ENCODE peak calls at places on chromosomes 5 and 9, in ten cellular contexts. J, B, L, Q, V, M, T, X, S and W are unnamed samples. For H3K9me3, the result is how much of the 10 kb centered on the place peaks cover.

GRCh38 chr5:180521591-180521990 is 27.4 kb downstream of the CNOT6 start:
- DNase-seq in J (no peak), B (no peak), L (no peak), Q (no peak), V (no peak), M (no peak), T (no peak), X (no peak), S (no peak), W (no peak)

GRCh38 chr5:115657125-115657882 is 31.5 kb upstream of the TMED7 start:
- DNase-seq in J (no peak), B (no peak), L (no peak), Q (no peak), V (no peak), M (no peak), T (no peak), X (no peak), S (no peak), W (no peak)

GRCh38 chr5:15431923-15432322 is 68.1 kb upstream of the FBXL7 start:
- DNase-seq in J (no peak), B (no peak), L (no peak), Q (no peak), V (no peak), M (no peak), T (no peak), X (no peak), S (no peak), W (no peak)

GRCh38 chr5:75053286-75054109 is 1.1 kb upstream of the GCNT4 start:
- DNase-seq in J (peak), B (peak), L (peak), Q (peak), V (peak), M (peak), T (peak), X (peak), S (peak), W (peak)

GRCh38 chr9:137064027-137064879 is 6.1 kb downstream of the SAPCD2 start:
- DNase-seq in J (peak), B (peak), L (peak), Q (no peak), V (peak), M (peak), T (peak), X (peak), S (no peak), W (peak)

GRCh38 chr9:94631599-94631998 is 7.7 kb downstream of the FBP1 start:
- DNase-seq in J (peak), B (no peak), L (no peak), Q (no peak), V (no peak), M (no peak), T (no peak), X (no peak), S (no peak), W (no peak)

GRCh38 chr5:1512541-1513291 is 11.0 kb downstream of the LPCAT1 start:
- DNase-seq in J (no peak), B (peak), L (peak), Q (no peak), V (no peak), M (peak), T (peak), X (no peak), S (no peak), W (peak)

GRCh38 chr9:19552282-19552681 is 143.5 kb downstream of the ACER2 start:
- DNase-seq in J (no peak), B (no peak), L (no peak), Q (no peak), V (no peak), M (no peak), T (no peak), X (no peak), S (no peak), W (no peak)

GRCh38 chr5:122078116-122078865 is at the start of gene LOX:
- DNase-seq in J (peak), B (peak), L (peak), Q (peak), V (peak), M (peak), T (peak), X (peak), S (peak), W (peak)

DNA sequence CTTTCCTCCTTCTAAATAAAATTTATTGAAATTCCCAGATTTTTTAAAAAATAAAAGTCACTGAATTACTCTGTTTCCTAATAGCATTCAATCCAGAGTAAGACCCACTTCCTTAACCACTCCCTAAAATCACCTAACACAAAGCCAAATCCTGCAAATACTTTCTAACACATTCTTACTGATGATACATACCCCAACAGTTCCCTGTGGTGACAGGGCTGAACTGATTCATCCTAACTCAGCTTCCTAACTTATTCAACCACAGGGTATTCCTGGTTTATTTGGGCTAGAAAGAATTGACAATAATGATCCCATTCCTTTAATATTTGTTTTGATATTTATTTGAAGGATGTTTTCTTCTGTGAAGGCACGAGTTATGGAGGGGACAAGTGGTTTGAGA is 40.7 kb upstream of the ZNF300 start:
- DNase-seq in J (no peak), B (no peak), L (no peak), Q (peak), V (peak), M (no peak), T (no peak), X (no peak), S (no peak), W (no peak)
- H3K9me3 ChIP-seq in J (under half), B (under half), L (under half), Q (under half), V (under half), M (half or more), T (under half), X (under half), S (half or more), W (under half)

GRCh38 chr5:112686675-112687074 is 51.0 kb upstream of the APC start:
- DNase-seq in J (no peak), B (no peak), L (no peak), Q (no peak), V (no peak), M (no peak), T (no peak), X (no peak), S (no peak), W (no peak)
- H3K27ac ChIP-seq in J (no peak), B (no peak), L (no peak), Q (no peak), V (peak), M (no peak), T (no peak), X (no peak), S (no peak), W (no peak)

DNA sequence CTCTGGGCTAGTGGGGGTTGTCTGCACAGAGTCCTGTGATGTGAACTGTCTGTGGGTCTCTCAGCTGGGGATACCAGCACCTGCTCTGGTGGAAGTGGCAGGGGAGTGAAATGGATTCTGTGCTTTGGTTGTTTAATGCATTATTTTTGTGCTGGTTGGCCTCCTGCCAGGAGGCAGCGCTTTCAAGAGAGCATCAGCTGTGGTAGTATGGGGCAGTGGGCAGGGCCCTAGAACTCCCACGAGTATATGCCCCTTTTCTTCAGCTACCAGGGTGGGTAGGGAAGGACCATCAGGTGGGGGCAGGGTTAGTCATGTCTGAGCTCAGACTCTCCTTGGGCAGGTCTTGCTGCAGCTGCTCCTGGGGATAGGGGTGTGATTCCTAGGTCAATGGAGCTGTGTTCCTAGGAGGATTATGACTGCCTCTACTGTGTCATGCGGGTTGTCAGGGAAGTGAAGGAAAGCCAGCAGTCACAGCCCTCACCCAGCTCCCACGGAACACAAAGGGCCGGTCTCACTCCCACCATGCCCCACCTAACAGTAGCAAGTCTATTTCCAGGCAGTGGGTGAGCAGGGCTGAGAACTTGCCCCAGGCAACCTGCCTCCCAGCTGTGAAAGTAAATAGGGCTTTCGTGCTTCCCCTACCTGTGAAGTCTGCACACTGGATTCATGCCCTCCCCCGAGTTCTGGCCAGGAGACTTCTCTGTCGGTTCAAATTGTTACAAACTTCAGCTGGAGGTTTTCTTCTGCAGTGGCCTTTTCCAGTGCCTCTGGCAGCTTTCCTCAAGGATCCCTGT is 25.7 kb upstream of the FAM81B start:
- DNase-seq in J (no peak), B (no peak), L (no peak), Q (no peak), V (no peak), M (no peak), T (no peak), X (no peak), S (no peak), W (no peak)
- H3K4me3 ChIP-seq in J (no peak), B (no peak), L (no peak), Q (no peak), V (no peak), M (no peak), T (no peak), X (no peak), S (no peak), W (no peak)

DNA sequence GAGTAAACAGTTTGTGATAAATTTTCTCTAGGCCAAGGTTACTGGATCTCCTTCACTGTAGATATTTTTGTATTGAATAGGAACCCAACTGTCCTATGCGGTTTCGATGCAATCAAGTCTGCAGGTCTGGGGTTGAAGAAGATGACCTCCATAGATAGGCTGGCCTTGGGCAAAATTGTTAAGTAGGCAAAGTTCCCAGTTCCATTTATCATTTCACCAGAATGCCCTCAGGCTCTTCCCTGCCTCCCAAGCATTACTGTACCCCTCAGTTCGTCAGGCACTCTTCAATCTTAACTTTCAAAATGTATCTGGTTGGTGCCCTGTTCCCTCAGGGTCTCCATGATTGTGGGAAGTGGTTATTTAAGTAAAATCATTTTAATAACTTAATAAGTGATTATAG is 1802.9 kb upstream of the WWC1 start:
- DNase-seq in J (no peak), B (no peak), L (no peak), Q (no peak), V (no peak), M (no peak), T (no peak), X (no peak), S (no peak), W (no peak)
- H3K9me3 ChIP-seq in J (under half), B (under half), L (under half), Q (under half), V (under half), M (under half), T (under half), X (under half), S (under half), W (under half)

GRCh38 chr9:128685636-128686489 is 3.2 kb upstream of the SET start:
- DNase-seq in J (peak), B (peak), L (peak), Q (no peak), V (no peak), M (peak), T (no peak), X (peak), S (no peak), W (no peak)
- H3K27ac ChIP-seq in J (peak), B (peak), L (no peak), Q (no peak), V (no peak), M (peak), T (no peak), X (peak), S (peak), W (peak)

GRCh38 chr5:149383399-149383798 is 4.3 kb upstream of the IL17B start:
- DNase-seq in J (no peak), B (no peak), L (peak), Q (no peak), V (no peak), M (no peak), T (no peak), X (no peak), S (no peak), W (peak)
- H3K4me3 ChIP-seq in J (no peak), B (no peak), L (no peak), Q (no peak), V (no peak), M (no peak), T (no peak), X (no peak), S (no peak), W (no peak)

DNA sequence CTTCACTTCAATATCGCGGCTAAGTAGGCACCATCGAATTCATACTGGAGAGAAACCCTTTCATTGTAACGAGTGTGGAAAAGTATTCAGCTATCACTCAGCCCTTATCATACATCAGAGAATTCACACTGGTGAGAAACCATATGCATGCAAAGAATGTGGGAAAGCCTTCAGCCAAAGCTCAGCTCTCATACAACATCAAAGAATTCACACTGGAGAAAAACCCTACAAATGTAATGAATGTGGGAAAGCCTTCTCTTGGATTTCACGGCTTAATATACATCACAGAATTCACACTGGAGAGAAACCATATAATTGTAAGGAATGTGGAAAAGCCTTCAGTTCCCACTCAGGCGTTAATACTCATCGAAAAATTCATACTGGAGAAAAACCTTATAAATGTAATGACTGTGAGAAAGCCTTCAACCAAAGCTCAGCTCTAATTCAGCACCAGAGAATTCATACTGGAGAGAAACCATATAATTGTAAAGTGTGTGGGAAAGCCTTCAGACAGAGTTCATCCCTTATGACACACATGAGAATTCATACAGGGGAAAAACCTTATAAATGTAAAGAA is 9.5 kb downstream of the ZNF879 start:
- DNase-seq in J (no peak), B (no peak), L (no peak), Q (no peak), V (peak), M (no peak), T (no peak), X (no peak), S (no peak), W (no peak)
- H3K9me3 ChIP-seq in J (under half), B (half or more), L (under half), Q (under half), V (under half), M (half or more), T (half or more), X (under half), S (under half), W (half or more)

GRCh38 chr5:172171118-172171775 is 16.8 kb downstream of the STK10 start:
- DNase-seq in J (no peak), B (no peak), L (no peak), Q (no peak), V (no peak), M (no peak), T (peak), X (no peak), S (no peak), W (no peak)

GRCh38 chr5:172167893-172168292 is 20.1 kb downstream of the STK10 start:
- DNase-seq in J (no peak), B (no peak), L (no peak), Q (no peak), V (no peak), M (no peak), T (peak), X (no peak), S (no peak), W (no peak)

GRCh38 chr5:172168311-172168710 is 19.7 kb downstream of the STK10 start:
- DNase-seq in J (no peak), B (no peak), L (no peak), Q (no peak), V (no peak), M (no peak), T (no peak), X (no peak), S (no peak), W (no peak)

GRCh38 chr5:172169216-172169615 is 18.8 kb downstream of the STK10 start:
- DNase-seq in J (no peak), B (no peak), L (no peak), Q (no peak), V (no peak), M (no peak), T (no peak), X (no peak), S (no peak), W (no peak)

DNA sequence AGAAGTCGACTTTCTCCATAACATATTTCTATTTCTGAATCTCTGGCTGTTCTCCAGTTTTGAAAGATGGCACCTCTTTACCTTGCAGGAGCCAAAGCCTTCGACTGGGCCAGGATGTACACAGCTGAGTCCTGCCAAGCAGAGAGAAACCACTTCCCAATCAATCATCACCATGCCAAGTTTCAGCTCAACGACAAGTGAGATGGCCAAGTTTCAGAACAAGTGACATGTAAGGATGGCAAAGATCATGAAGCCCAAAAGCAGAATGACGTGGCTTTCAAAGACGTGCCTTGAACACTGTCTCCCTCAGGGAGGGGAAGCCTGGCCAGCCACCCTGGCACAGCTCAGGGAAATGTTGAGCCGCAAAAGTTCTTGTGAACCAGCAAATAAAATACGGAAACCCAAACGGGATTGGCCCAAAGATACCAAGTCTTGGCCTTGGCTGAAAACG is 17.7 kb downstream of the STK10 start:
- DNase-seq in J (no peak), B (no peak), L (no peak), Q (no peak), V (peak), M (no peak), T (no peak), X (no peak), S (no peak), W (no peak)
- H3K27ac ChIP-seq in J (no peak), B (no peak), L (no peak), Q (no peak), V (no peak), M (no peak), T (no peak), X (no peak), S (no peak), W (no peak)

GRCh38 chr5:2754621-2755370 is 3.3 kb upstream of the IRX2 start:
- DNase-seq in J (no peak), B (no peak), L (no peak), Q (no peak), V (peak), M (no peak), T (peak), X (no peak), S (no peak), W (peak)

GRCh38 chr5:2752059-2752874 is 790 bp upstream of the IRX2 start:
- DNase-seq in J (no peak), B (no peak), L (no peak), Q (no peak), V (peak), M (peak), T (peak), X (no peak), S (no peak), W (peak)

GRCh38 chr5:2753452-2754409 is 2.3 kb upstream of the IRX2 start:
- DNase-seq in J (no peak), B (no peak), L (no peak), Q (no peak), V (peak), M (no peak), T (peak), X (no peak), S (no peak), W (no peak)

GRCh38 chr5:2751592-2752021 is at the start of gene IRX2:
- DNase-seq in J (peak), B (peak), L (peak), Q (peak), V (peak), M (peak), T (peak), X (peak), S (no peak), W (peak)

DNA sequence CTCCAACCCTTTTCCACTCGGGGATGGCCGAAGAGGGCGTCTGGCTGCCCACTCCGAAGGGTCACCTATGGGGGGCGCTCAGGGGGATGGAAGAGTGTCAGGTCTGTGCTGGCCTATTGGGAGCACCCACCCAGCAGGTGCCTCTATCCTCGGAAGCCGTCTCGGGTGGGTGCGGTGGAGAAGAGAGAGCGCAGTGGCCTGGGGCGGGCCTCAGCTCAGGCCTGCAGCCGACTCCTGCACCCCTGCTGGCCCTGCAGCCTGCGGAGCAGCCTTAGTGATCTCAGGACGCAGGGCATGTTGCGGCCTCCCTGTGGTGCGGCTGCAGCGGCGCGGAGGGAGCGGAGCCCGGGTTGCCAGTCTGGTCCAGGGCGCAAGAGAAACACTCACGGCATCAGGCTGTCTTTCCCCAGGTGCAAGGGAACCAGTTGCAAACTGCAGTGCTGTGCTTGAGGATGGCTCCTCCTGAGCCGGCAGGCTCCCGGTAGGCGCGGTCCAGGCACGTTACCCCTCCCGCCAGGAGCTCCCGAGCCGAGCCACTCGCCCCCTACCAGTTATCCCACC is 1.5 kb upstream of the IRX2 start:
- DNase-seq in J (no peak), B (no peak), L (no peak), Q (no peak), V (peak), M (peak), T (peak), X (no peak), S (no peak), W (no peak)
- H3K4me3 ChIP-seq in J (no peak), B (no peak), L (no peak), Q (peak), V (peak), M (peak), T (peak), X (no peak), S (no peak), W (peak)

GRCh38 chr5:178363501-178364325 is 131.1 kb upstream of the PHYKPL start:
- DNase-seq in J (no peak), B (no peak), L (peak), Q (no peak), V (no peak), M (no peak), T (no peak), X (no peak), S (no peak), W (no peak)

GRCh38 chr5:178361657-178362445 is 129.2 kb upstream of the PHYKPL start:
- DNase-seq in J (no peak), B (no peak), L (peak), Q (peak), V (no peak), M (no peak), T (no peak), X (no peak), S (no peak), W (no peak)

GRCh38 chr5:178367351-178368120 is 134.9 kb upstream of the PHYKPL start:
- DNase-seq in J (no peak), B (no peak), L (peak), Q (no peak), V (no peak), M (no peak), T (no peak), X (no peak), S (no peak), W (peak)

GRCh38 chr5:178365501-178366440 is 133.2 kb upstream of the PHYKPL start:
- DNase-seq in J (no peak), B (no peak), L (peak), Q (no peak), V (no peak), M (no peak), T (no peak), X (no peak), S (no peak), W (no peak)

GRCh38 chr5:178364326-178364675 is 131.7 kb upstream of the PHYKPL start:
- DNase-seq in J (no peak), B (no peak), L (peak), Q (no peak), V (no peak), M (no peak), T (no peak), X (no peak), S (no peak), W (no peak)
- H3K9me3 ChIP-seq in J (under half), B (under half), L (under half), Q (under half), V (under half), M (under half), T (under half), X (under half), S (under half), W (under half)